ENCODE peak calls at places on chromosomes 7 and 10, in ten cellular contexts. N, Z, V, Y, E, H, F, G, W and B are unnamed samples.

GRCh38 chr7:108363659-108364058 is 92.6 kb downstream of the NRCAM start:
- DNase-seq in N (no peak), Z (no peak), V (no peak), Y (no peak), E (no peak), H (no peak), F (no peak), G (no peak), W (no peak), B (no peak)

GRCh38 chr7:25454562-25455031 is 226.3 kb upstream of the NPVF start:
- DNase-seq in N (no peak), Z (no peak), V (no peak), Y (no peak), E (no peak), H (no peak), F (no peak), G (no peak), W (no peak), B (no peak)

GRCh38 chr7:5222861-5223411 is 32.9 kb downstream of the WIPI2 start:
- DNase-seq in N (no peak), Z (no peak), V (no peak), Y (no peak), E (no peak), H (no peak), F (no peak), G (no peak), W (no peak), B (no peak)

GRCh38 chr7:98613601-98614425 is 3.3 kb upstream of the NPTX2 start:
- DNase-seq in N (no peak), Z (no peak), V (no peak), Y (no peak), E (no peak), H (no peak), F (no peak), G (peak; percentile 59), W (peak; percentile 10), B (no peak)

GRCh38 chr10:132283604-132284382 is 24.0 kb downstream of the STK32C start:
- DNase-seq in N (no peak), Z (no peak), V (no peak), Y (no peak), E (no peak), H (no peak), F (no peak), G (no peak), W (no peak), B (no peak)

GRCh38 chr7:155368894-155369600 is 71.4 kb downstream of the INSIG1 start:
- DNase-seq in N (no peak), Z (no peak), V (no peak), Y (no peak), E (no peak), H (peak; percentile 68), F (no peak), G (no peak), W (no peak), B (no peak)

GRCh38 chr10:47308775-47309174 is 8.8 kb downstream of the GDF10 start:
- DNase-seq in N (no peak), Z (no peak), V (no peak), Y (no peak), E (no peak), H (no peak), F (no peak), G (no peak), W (no peak), B (no peak)

GRCh38 chr7:128168667-128169210 is 72.3 kb upstream of the LEP start:
- DNase-seq in N (no peak), Z (no peak), V (no peak), Y (no peak), E (no peak), H (no peak), F (no peak), G (peak; percentile 72), W (no peak), B (no peak)

GRCh38 chr7:140927351-140927750 is 2.6 kb upstream of the BRAF start:
- DNase-seq in N (no peak), Z (no peak), V (no peak), Y (no peak), E (no peak), H (no peak), F (no peak), G (no peak), W (no peak), B (no peak)

GRCh38 chr10:129973674-129974059 is 9.6 kb upstream of the EBF3 start:
- DNase-seq in N (no peak), Z (no peak), V (no peak), Y (no peak), E (no peak), H (no peak), F (no peak), G (no peak), W (no peak), B (no peak)

GRCh38 chr10:103859161-103860141 is 4.1 kb upstream of the SH3PXD2A start:
- DNase-seq in N (peak; percentile 80), Z (peak; percentile 24), V (peak; percentile 70), Y (peak; percentile 28), E (no peak), H (peak; percentile 69), F (peak; percentile 74), G (peak; percentile 69), W (peak; percentile 74), B (no peak)

GRCh38 chr10:4144802-4145201 is 359.8 kb upstream of the KLF6 start:
- DNase-seq in N (no peak), Z (no peak), V (no peak), Y (no peak), E (no peak), H (no peak), F (no peak), G (no peak), W (peak; percentile 20), B (no peak)

GRCh38 chr7:157690833-157691382 is 354.1 kb downstream of the DNAJB6 start:
- DNase-seq in N (peak; percentile 83), Z (peak; percentile 58), V (no peak), Y (no peak), E (no peak), H (no peak), F (no peak), G (peak; percentile 63), W (no peak), B (no peak)